ENCODE peak calls at places on chromosomes 6 and 20, in six cellular contexts. One of them, this sample, is unnamed.

GRCh38 chr20:46849751-46850150 is 44.9 kb upstream of the EYA2 start:
- DNase-seq in activated CD4-positive, alpha-beta T cell treated with anti-CD3 and anti-CD28 coated beads, Interleukin-2, amount 10 ng/mL, durations not matched to agents 7 days and 5 days: no peak
- DNase-seq in SJCRH30: no peak
- DNase-seq in hippocampal formation: no peak
- DNase-seq in NCI-H187: no peak
- DNase-seq in effector CD4-positive, alpha-beta T cell: no peak
- DNase-seq in this sample: no peak

GRCh38 chr20:51022227-51022802 is 592 bp downstream of the KCNG1 start:
- DNase-seq in activated CD4-positive, alpha-beta T cell treated with anti-CD3 and anti-CD28 coated beads, Interleukin-2, amount 10 ng/mL, durations not matched to agents 7 days and 5 days: no peak
- DNase-seq in SJCRH30: no peak
- DNase-seq in hippocampal formation: no peak
- DNase-seq in NCI-H187: no peak
- DNase-seq in effector CD4-positive, alpha-beta T cell: no peak
- DNase-seq in this sample: peak

GRCh38 chr6:125986956-125987617 is 747 bp downstream of the TRMT11 start:
- DNase-seq in activated CD4-positive, alpha-beta T cell treated with anti-CD3 and anti-CD28 coated beads, Interleukin-2, amount 10 ng/mL, durations not matched to agents 7 days and 5 days: no peak
- DNase-seq in SJCRH30: no peak
- DNase-seq in hippocampal formation: no peak
- DNase-seq in NCI-H187: no peak
- DNase-seq in effector CD4-positive, alpha-beta T cell: no peak
- DNase-seq in this sample: peak

GRCh38 chr20:63145156-63145555 is 70.8 kb downstream of the YTHDF1 start:
- DNase-seq in activated CD4-positive, alpha-beta T cell treated with anti-CD3 and anti-CD28 coated beads, Interleukin-2, amount 10 ng/mL, durations not matched to agents 7 days and 5 days: no peak
- DNase-seq in SJCRH30: no peak
- DNase-seq in hippocampal formation: no peak
- DNase-seq in NCI-H187: no peak
- DNase-seq in effector CD4-positive, alpha-beta T cell: no peak
- DNase-seq in this sample: no peak

GRCh38 chr20:39295301-39295700 is 333.2 kb downstream of the DHX35 start:
- DNase-seq in activated CD4-positive, alpha-beta T cell treated with anti-CD3 and anti-CD28 coated beads, Interleukin-2, amount 10 ng/mL, durations not matched to agents 7 days and 5 days: no peak
- DNase-seq in SJCRH30: no peak
- DNase-seq in hippocampal formation: no peak
- DNase-seq in NCI-H187: no peak
- DNase-seq in effector CD4-positive, alpha-beta T cell: no peak
- DNase-seq in this sample: no peak

GRCh38 chr6:36599791-36600209 is 5.6 kb downstream of the SRSF3 start:
- DNase-seq in activated CD4-positive, alpha-beta T cell treated with anti-CD3 and anti-CD28 coated beads, Interleukin-2, amount 10 ng/mL, durations not matched to agents 7 days and 5 days: peak
- DNase-seq in SJCRH30: no peak
- DNase-seq in hippocampal formation: no peak
- DNase-seq in NCI-H187: no peak
- DNase-seq in effector CD4-positive, alpha-beta T cell: peak
- DNase-seq in this sample: peak

GRCh38 chr6:12613819-12614218 is 102.7 kb upstream of the PHACTR1 start:
- DNase-seq in activated CD4-positive, alpha-beta T cell treated with anti-CD3 and anti-CD28 coated beads, Interleukin-2, amount 10 ng/mL, durations not matched to agents 7 days and 5 days: no peak
- DNase-seq in SJCRH30: no peak
- DNase-seq in hippocampal formation: no peak
- DNase-seq in NCI-H187: no peak
- DNase-seq in effector CD4-positive, alpha-beta T cell: no peak
- DNase-seq in this sample: no peak

GRCh38 chr6:111185954-111186353 is 98.7 kb downstream of the SLC16A10 start:
- DNase-seq in activated CD4-positive, alpha-beta T cell treated with anti-CD3 and anti-CD28 coated beads, Interleukin-2, amount 10 ng/mL, durations not matched to agents 7 days and 5 days: no peak
- DNase-seq in SJCRH30: no peak
- DNase-seq in hippocampal formation: no peak
- DNase-seq in NCI-H187: no peak
- DNase-seq in effector CD4-positive, alpha-beta T cell: no peak
- DNase-seq in this sample: no peak

GRCh38 chr20:5148581-5148980 is 21.8 kb downstream of the CDS2 start:
- DNase-seq in activated CD4-positive, alpha-beta T cell treated with anti-CD3 and anti-CD28 coated beads, Interleukin-2, amount 10 ng/mL, durations not matched to agents 7 days and 5 days: no peak
- DNase-seq in SJCRH30: no peak
- DNase-seq in hippocampal formation: no peak
- DNase-seq in NCI-H187: no peak
- DNase-seq in effector CD4-positive, alpha-beta T cell: no peak
- DNase-seq in this sample: no peak

GRCh38 chr6:32627831-32628230 is 9.4 kb upstream of the HLA-DQA1 start:
- DNase-seq in activated CD4-positive, alpha-beta T cell treated with anti-CD3 and anti-CD28 coated beads, Interleukin-2, amount 10 ng/mL, durations not matched to agents 7 days and 5 days: peak
- DNase-seq in SJCRH30: no peak
- DNase-seq in hippocampal formation: no peak
- DNase-seq in NCI-H187: no peak
- DNase-seq in effector CD4-positive, alpha-beta T cell: peak
- DNase-seq in this sample: peak

GRCh38 chr6:130373992-130374391 is 8.2 kb downstream of the TMEM200A start:
- DNase-seq in activated CD4-positive, alpha-beta T cell treated with anti-CD3 and anti-CD28 coated beads, Interleukin-2, amount 10 ng/mL, durations not matched to agents 7 days and 5 days: no peak
- DNase-seq in SJCRH30: no peak
- DNase-seq in hippocampal formation: no peak
- DNase-seq in NCI-H187: no peak
- DNase-seq in effector CD4-positive, alpha-beta T cell: no peak
- DNase-seq in this sample: no peak

GRCh38 chr6:11854418-11855165 is 76.0 kb upstream of the ADTRP start:
- DNase-seq in activated CD4-positive, alpha-beta T cell treated with anti-CD3 and anti-CD28 coated beads, Interleukin-2, amount 10 ng/mL, durations not matched to agents 7 days and 5 days: no peak
- DNase-seq in SJCRH30: no peak
- DNase-seq in hippocampal formation: no peak
- DNase-seq in NCI-H187: no peak
- DNase-seq in effector CD4-positive, alpha-beta T cell: no peak
- DNase-seq in this sample: peak

GRCh38 chr20:46624941-46625340 is 26.3 kb downstream of the SLC13A3 start:
- DNase-seq in activated CD4-positive, alpha-beta T cell treated with anti-CD3 and anti-CD28 coated beads, Interleukin-2, amount 10 ng/mL, durations not matched to agents 7 days and 5 days: no peak
- DNase-seq in SJCRH30: no peak
- DNase-seq in hippocampal formation: no peak
- DNase-seq in NCI-H187: no peak
- DNase-seq in effector CD4-positive, alpha-beta T cell: no peak
- DNase-seq in this sample: no peak

GRCh38 chr6:35318200-35318844 is 20.7 kb downstream of the DEF6 start:
- DNase-seq in activated CD4-positive, alpha-beta T cell treated with anti-CD3 and anti-CD28 coated beads, Interleukin-2, amount 10 ng/mL, durations not matched to agents 7 days and 5 days: no peak
- DNase-seq in SJCRH30: peak
- DNase-seq in hippocampal formation: peak
- DNase-seq in NCI-H187: peak
- DNase-seq in effector CD4-positive, alpha-beta T cell: no peak
- DNase-seq in this sample: peak

GRCh38 chr6:159059099-159059498 is 14.3 kb upstream of the TAGAP start:
- DNase-seq in activated CD4-positive, alpha-beta T cell treated with anti-CD3 and anti-CD28 coated beads, Interleukin-2, amount 10 ng/mL, durations not matched to agents 7 days and 5 days: no peak
- DNase-seq in SJCRH30: no peak
- DNase-seq in hippocampal formation: no peak
- DNase-seq in NCI-H187: no peak
- DNase-seq in effector CD4-positive, alpha-beta T cell: no peak
- DNase-seq in this sample: no peak

GRCh38 chr6:79894939-79895338 is 52.4 kb downstream of the ELOVL4 start:
- DNase-seq in activated CD4-positive, alpha-beta T cell treated with anti-CD3 and anti-CD28 coated beads, Interleukin-2, amount 10 ng/mL, durations not matched to agents 7 days and 5 days: no peak
- DNase-seq in SJCRH30: no peak
- DNase-seq in hippocampal formation: no peak
- DNase-seq in NCI-H187: no peak
- DNase-seq in effector CD4-positive, alpha-beta T cell: no peak
- DNase-seq in this sample: no peak

GRCh38 chr20:47389867-47390347 is 33.4 kb upstream of the ZMYND8 start:
- DNase-seq in activated CD4-positive, alpha-beta T cell treated with anti-CD3 and anti-CD28 coated beads, Interleukin-2, amount 10 ng/mL, durations not matched to agents 7 days and 5 days: no peak
- DNase-seq in SJCRH30: peak
- DNase-seq in hippocampal formation: no peak
- DNase-seq in NCI-H187: no peak
- DNase-seq in effector CD4-positive, alpha-beta T cell: no peak
- DNase-seq in this sample: no peak

GRCh38 chr6:110075406-110075805 is 97.3 kb downstream of the GPR6 start:
- DNase-seq in activated CD4-positive, alpha-beta T cell treated with anti-CD3 and anti-CD28 coated beads, Interleukin-2, amount 10 ng/mL, durations not matched to agents 7 days and 5 days: no peak
- DNase-seq in SJCRH30: no peak
- DNase-seq in hippocampal formation: no peak
- DNase-seq in NCI-H187: no peak
- DNase-seq in effector CD4-positive, alpha-beta T cell: no peak
- DNase-seq in this sample: no peak

GRCh38 chr6:71040043-71040442 is 83.2 kb upstream of the B3GAT2 start:
- DNase-seq in activated CD4-positive, alpha-beta T cell treated with anti-CD3 and anti-CD28 coated beads, Interleukin-2, amount 10 ng/mL, durations not matched to agents 7 days and 5 days: no peak
- DNase-seq in SJCRH30: no peak
- DNase-seq in hippocampal formation: no peak
- DNase-seq in NCI-H187: no peak
- DNase-seq in effector CD4-positive, alpha-beta T cell: no peak
- DNase-seq in this sample: no peak

GRCh38 chr6:166757226-166758135 is 130.4 kb upstream of the RPS6KA2 start:
- DNase-seq in activated CD4-positive, alpha-beta T cell treated with anti-CD3 and anti-CD28 coated beads, Interleukin-2, amount 10 ng/mL, durations not matched to agents 7 days and 5 days: no peak
- DNase-seq in SJCRH30: no peak
- DNase-seq in hippocampal formation: no peak
- DNase-seq in NCI-H187: no peak
- DNase-seq in effector CD4-positive, alpha-beta T cell: no peak
- DNase-seq in this sample: no peak

GRCh38 chr6:130862370-130862769 is 35.2 kb downstream of the SMLR1 start:
- DNase-seq in activated CD4-positive, alpha-beta T cell treated with anti-CD3 and anti-CD28 coated beads, Interleukin-2, amount 10 ng/mL, durations not matched to agents 7 days and 5 days: no peak
- DNase-seq in SJCRH30: no peak
- DNase-seq in hippocampal formation: no peak
- DNase-seq in NCI-H187: no peak
- DNase-seq in effector CD4-positive, alpha-beta T cell: no peak
- DNase-seq in this sample: no peak

GRCh38 chr6:46235242-46235641 is 64.5 kb upstream of the ENPP5 start:
- DNase-seq in activated CD4-positive, alpha-beta T cell treated with anti-CD3 and anti-CD28 coated beads, Interleukin-2, amount 10 ng/mL, durations not matched to agents 7 days and 5 days: no peak
- DNase-seq in SJCRH30: no peak
- DNase-seq in hippocampal formation: no peak
- DNase-seq in NCI-H187: no peak
- DNase-seq in effector CD4-positive, alpha-beta T cell: no peak
- DNase-seq in this sample: no peak

GRCh38 chr6:139290787-139291294 is 957 bp downstream of the TXLNB start:
- DNase-seq in activated CD4-positive, alpha-beta T cell treated with anti-CD3 and anti-CD28 coated beads, Interleukin-2, amount 10 ng/mL, durations not matched to agents 7 days and 5 days: peak
- DNase-seq in SJCRH30: peak
- DNase-seq in hippocampal formation: peak
- DNase-seq in NCI-H187: no peak
- DNase-seq in effector CD4-positive, alpha-beta T cell: no peak
- DNase-seq in this sample: peak

GRCh38 chr6:110181131-110182027 is 1.2 kb downstream of the CDC40 start:
- DNase-seq in activated CD4-positive, alpha-beta T cell treated with anti-CD3 and anti-CD28 coated beads, Interleukin-2, amount 10 ng/mL, durations not matched to agents 7 days and 5 days: peak
- DNase-seq in SJCRH30: no peak
- DNase-seq in hippocampal formation: no peak
- DNase-seq in NCI-H187: no peak
- DNase-seq in effector CD4-positive, alpha-beta T cell: no peak
- DNase-seq in this sample: peak

GRCh38 chr6:90621581-90621980 is 34.7 kb upstream of the MAP3K7 start:
- DNase-seq in activated CD4-positive, alpha-beta T cell treated with anti-CD3 and anti-CD28 coated beads, Interleukin-2, amount 10 ng/mL, durations not matched to agents 7 days and 5 days: no peak
- DNase-seq in SJCRH30: no peak
- DNase-seq in hippocampal formation: no peak
- DNase-seq in NCI-H187: no peak
- DNase-seq in effector CD4-positive, alpha-beta T cell: no peak
- DNase-seq in this sample: no peak

This sample was measured in lung microvascular endothelial cell.